ENCODE peak calls at places on chromosomes 5 and 9, in nine cellular contexts. P is fibroblast of pulmonary artery; I is CD8-positive, alpha-beta T cell; U is fibroblast of lung; G is PC-3; L is spleen; H is lower leg skin; D is GM20000; J is Peyer's patch. F is an unnamed sample.

GRCh38 chr9:13213337-13213736 is 66.2 kb downstream of the MPDZ start:
- DNase-seq in P (peak; percentile 67), I (no peak), U (peak; percentile 60), G (peak; percentile 30), L (no peak), H (no peak), D (no peak), J (no peak), F (peak; percentile 21)

GRCh38 chr5:76104027-76104426 is 20.8 kb downstream of the SV2C start:
- DNase-seq in P (peak; percentile 29), I (no peak), U (no peak), G (peak; percentile 47), L (no peak), H (no peak), D (peak; percentile 29), J (no peak), F (no peak)

GRCh38 chr5:66440202-66440680 is 156.0 kb upstream of the MAST4 start:
- DNase-seq in P (peak; percentile 99), I (no peak), U (peak; percentile 44), G (no peak), L (no peak), H (no peak), D (peak; percentile 18), J (no peak), F (peak; percentile 13)

GRCh38 chr9:38376266-38376665 is 16.2 kb upstream of the ALDH1B1 start:
- DNase-seq in P (no peak), I (no peak), U (no peak), G (no peak), L (no peak), H (no peak), D (no peak), J (no peak), F (no peak)

GRCh38 chr9:109908459-109909390 is 128.7 kb downstream of the PALM2AKAP2 start:
- DNase-seq in P (peak; percentile 62), I (no peak), U (peak; percentile 83), G (no peak), L (no peak), H (no peak), D (no peak), J (no peak), F (peak; percentile 84)

GRCh38 chr9:118991366-118992285 is 377.6 kb downstream of the BRINP1 start:
- DNase-seq in P (no peak), I (no peak), U (no peak), G (no peak), L (no peak), H (no peak), D (no peak), J (no peak), F (no peak)

GRCh38 chr5:173618927-173619519 is 2.6 kb upstream of the BOD1 start:
- DNase-seq in P (peak; percentile 75), I (peak; percentile 50), U (peak; percentile 67), G (peak; percentile 87), L (no peak), H (no peak), D (peak; percentile 72), J (no peak), F (peak; percentile 49)

GRCh38 chr5:58400737-58401136 is 59.1 kb downstream of the PLK2 start:
- DNase-seq in P (no peak), I (no peak), U (no peak), G (no peak), L (no peak), H (no peak), D (no peak), J (no peak), F (no peak)

GRCh38 chr5:62206150-62206829 is 99.7 kb upstream of the KIF2A start:
- DNase-seq in P (peak; percentile 6), I (no peak), U (no peak), G (peak; percentile 17), L (no peak), H (no peak), D (no peak), J (no peak), F (no peak)

GRCh38 chr5:119840175-119840574 is 210.8 kb downstream of the FAM170A start:
- DNase-seq in P (no peak), I (no peak), U (peak; percentile 9), G (no peak), L (no peak), H (no peak), D (no peak), J (no peak), F (no peak)

GRCh38 chr5:59592101-59592500 is 301.4 kb downstream of the PDE4D start:
- DNase-seq in P (peak; percentile 36), I (no peak), U (peak; percentile 83), G (no peak), L (no peak), H (no peak), D (no peak), J (no peak), F (peak; percentile 13)

GRCh38 chr9:133991964-133992779 is at the start of gene VAV2:
- DNase-seq in P (peak; percentile 54), I (peak; percentile 59), U (peak; percentile 49), G (peak; percentile 63), L (peak; percentile 89), H (peak; percentile 90), D (peak; percentile 92), J (peak; percentile 82), F (no peak)

GRCh38 chr5:89044665-89045200 is 161.7 kb upstream of the MEF2C start:
- DNase-seq in P (no peak), I (no peak), U (no peak), G (no peak), L (no peak), H (no peak), D (no peak), J (no peak), F (no peak)

GRCh38 chr9:7088598-7088997 is 330.8 kb downstream of the KDM4C start:
- DNase-seq in P (peak; percentile 19), I (no peak), U (no peak), G (no peak), L (no peak), H (no peak), D (no peak), J (no peak), F (no peak)

DNA sequence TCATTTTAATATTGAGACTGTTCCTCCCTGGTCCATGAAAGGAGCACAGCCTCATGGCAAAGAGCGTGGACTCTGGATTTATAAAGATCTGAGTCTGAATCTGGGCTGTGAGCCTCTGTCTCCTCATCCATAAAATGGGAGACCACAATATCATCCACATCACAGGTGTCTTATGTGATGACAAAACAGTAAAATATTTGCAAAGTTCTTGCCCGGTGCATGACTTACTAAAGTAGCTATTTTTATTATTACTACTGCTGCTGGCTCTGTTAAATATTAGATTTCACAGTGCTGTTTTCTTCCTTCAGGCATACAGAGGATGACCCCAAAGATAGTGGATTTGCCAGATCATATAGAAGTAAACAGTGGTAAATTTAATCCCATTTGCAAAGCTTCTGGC is 74.1 kb downstream of the TEK start:
- DNase-seq in P (no peak), I (no peak), U (no peak), G (peak; percentile 48), L (no peak), H (no peak), D (no peak), J (no peak), F (no peak)
- TF ChIP-seq CTCF in P (no peak), I (no peak), U (no peak), G (no peak), L (no peak), H (no peak), D (no peak), J (no peak), F (no peak)

DNA sequence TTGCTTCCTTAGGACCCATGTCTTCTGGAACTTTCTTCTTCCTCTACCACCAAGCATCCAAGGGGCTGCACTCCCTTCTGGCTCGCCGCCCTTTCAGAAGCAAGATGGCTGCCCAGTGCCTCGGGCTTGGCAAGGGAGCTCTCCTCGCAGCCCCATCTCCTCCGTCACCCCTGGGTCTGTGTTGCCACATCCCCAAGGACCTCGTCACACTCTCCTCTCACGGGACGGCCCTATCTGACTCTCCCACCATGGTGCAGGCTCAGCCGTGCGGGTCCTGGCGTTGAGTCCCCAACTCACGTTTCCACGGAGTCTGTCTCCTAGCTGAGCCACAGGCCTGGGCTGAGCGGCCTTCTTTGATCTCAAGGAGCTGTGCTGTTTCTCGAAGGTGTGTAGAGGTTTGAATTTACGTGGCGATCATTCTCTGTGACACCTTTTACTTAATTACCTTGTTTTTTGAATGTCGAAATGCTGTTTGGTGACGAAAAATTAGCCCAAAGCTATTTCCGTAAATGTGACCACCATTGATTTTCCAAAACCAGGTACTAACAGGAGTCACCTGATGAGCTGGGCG is 15.0 kb upstream of the SCGB3A1 start:
- DNase-seq in P (no peak), I (no peak), U (no peak), G (no peak), L (peak; percentile 67), H (no peak), D (no peak), J (no peak), F (no peak)
- TF ChIP-seq CTCF in P (no peak), I (peak; percentile 15), U (no peak), G (peak; percentile 2), L (peak; percentile 35), H (no peak), D (no peak), J (no peak), F (no peak)

GRCh38 chr9:21695443-21695842 is 107.0 kb upstream of the MTAP start:
- DNase-seq in P (no peak), I (no peak), U (no peak), G (no peak), L (no peak), H (no peak), D (no peak), J (no peak), F (no peak)

GRCh38 chr9:21695874-21696341 is 106.5 kb upstream of the MTAP start:
- DNase-seq in P (no peak), I (no peak), U (no peak), G (no peak), L (peak; percentile 69), H (no peak), D (no peak), J (no peak), F (no peak)

GRCh38 chr9:21692390-21692789 is 110.0 kb upstream of the MTAP start:
- DNase-seq in P (no peak), I (no peak), U (no peak), G (no peak), L (no peak), H (no peak), D (no peak), J (no peak), F (no peak)

GRCh38 chr9:21694424-21694823 is 108.0 kb upstream of the MTAP start:
- DNase-seq in P (no peak), I (no peak), U (no peak), G (no peak), L (no peak), H (no peak), D (no peak), J (no peak), F (no peak)

GRCh38 chr9:21696411-21696865 is 106.0 kb upstream of the MTAP start:
- DNase-seq in P (no peak), I (no peak), U (no peak), G (no peak), L (no peak), H (no peak), D (no peak), J (peak; percentile 46), F (no peak)
- TF ChIP-seq CTCF in P (peak; percentile 17), I (no peak), U (no peak), G (peak; percentile 15), L (no peak), H (no peak), D (no peak), J (no peak), F (peak; percentile 38)

DNA sequence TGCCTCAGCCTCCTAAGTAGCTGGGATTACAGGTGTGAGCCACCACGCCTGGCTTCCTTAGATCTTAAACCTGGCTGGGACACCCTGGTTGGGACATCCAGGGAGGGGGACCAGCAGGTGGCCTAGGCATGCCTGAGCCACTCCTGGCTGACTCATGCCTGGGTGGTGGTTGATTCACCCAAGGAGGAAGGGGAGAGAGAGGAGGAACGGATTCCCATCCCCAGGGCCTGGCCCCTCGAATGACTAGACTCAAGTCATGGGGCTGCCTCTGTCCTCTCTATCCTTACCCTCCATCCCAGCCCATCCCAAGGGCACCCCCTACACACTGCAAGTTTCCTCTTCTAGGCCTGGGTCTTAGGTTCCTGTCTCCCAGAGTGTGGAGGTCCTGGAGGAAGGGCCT is 12.7 kb downstream of the EEIG1 start:
- DNase-seq in P (no peak), I (no peak), U (peak; percentile 38), G (peak; percentile 78), L (peak; percentile 66), H (no peak), D (no peak), J (peak; percentile 84), F (peak; percentile 54)
- TF ChIP-seq CTCF in P (no peak), I (no peak), U (no peak), G (peak; percentile 25), L (no peak), H (no peak), D (no peak), J (peak; percentile 38), F (peak; percentile 36)